ENCODE peak calls at places on chromosomes 16 and 17, in six cellular contexts. One of them, this sample, is unnamed.

GRCh38 chr17:78839762-78840529 is 668 bp downstream of the USP36 start:
- DNase-seq in H1: no peak
- DNase-seq in A549: peak
- DNase-seq in K562: peak
- DNase-seq in HepG2: peak
- DNase-seq in WTC11: no peak
- DNase-seq in this sample: peak

GRCh38 chr16:90057738-90058173 is 19.4 kb downstream of the PRDM7 start:
- DNase-seq in WTC11: no peak
- DNase-seq in K562: peak
- DNase-seq in H1: no peak
- DNase-seq in HepG2: peak
- DNase-seq in A549: no peak
- DNase-seq in this sample: no peak

GRCh38 chr16:71807905-71808592 is 585 bp downstream of the AP1G1 start:
- DNase-seq in A549: peak
- DNase-seq in H1: no peak
- DNase-seq in K562: peak
- DNase-seq in WTC11: no peak
- DNase-seq in HepG2: no peak
- DNase-seq in this sample: peak

GRCh38 chr17:28466521-28467048 is 6.9 kb upstream of the SLC13A2 start:
- DNase-seq in A549: no peak
- DNase-seq in WTC11: no peak
- DNase-seq in H1: no peak
- DNase-seq in HepG2: no peak
- DNase-seq in K562: peak
- DNase-seq in this sample: no peak

GRCh38 chr16:57507414-57508083 is 21.3 kb upstream of the DOK4 start:
- DNase-seq in WTC11: no peak
- DNase-seq in K562: no peak
- DNase-seq in HepG2: no peak
- DNase-seq in H1: no peak
- DNase-seq in A549: no peak
- DNase-seq in this sample: no peak

GRCh38 chr17:792277-792676 is 10.1 kb downstream of the MRM3 start:
- DNase-seq in H1: no peak
- DNase-seq in A549: peak
- DNase-seq in WTC11: no peak
- DNase-seq in K562: no peak
- DNase-seq in HepG2: no peak
- DNase-seq in this sample: no peak

GRCh38 chr16:7313170-7313569 is 19.5 kb upstream of the RBFOX1 start:
- DNase-seq in HepG2: peak
- DNase-seq in H1: no peak
- DNase-seq in A549: no peak
- DNase-seq in K562: peak
- DNase-seq in WTC11: no peak
- DNase-seq in this sample: no peak

GRCh38 chr16:67660564-67661028 is at the start of gene PARD6A:
- DNase-seq in K562: peak
- DNase-seq in HepG2: peak
- DNase-seq in WTC11: peak
- DNase-seq in A549: peak
- DNase-seq in H1: peak
- DNase-seq in this sample: peak

GRCh38 chr17:39173539-39174274 is 7.7 kb upstream of the ARL5C start:
- DNase-seq in WTC11: no peak
- DNase-seq in HepG2: no peak
- DNase-seq in A549: no peak
- DNase-seq in H1: no peak
- DNase-seq in K562: no peak
- DNase-seq in this sample: no peak

GRCh38 chr17:48927978-48928716 is 16.5 kb downstream of the SNF8 start:
- DNase-seq in WTC11: no peak
- DNase-seq in HepG2: no peak
- DNase-seq in H1: no peak
- DNase-seq in A549: no peak
- DNase-seq in K562: no peak
- DNase-seq in this sample: no peak

DNA sequence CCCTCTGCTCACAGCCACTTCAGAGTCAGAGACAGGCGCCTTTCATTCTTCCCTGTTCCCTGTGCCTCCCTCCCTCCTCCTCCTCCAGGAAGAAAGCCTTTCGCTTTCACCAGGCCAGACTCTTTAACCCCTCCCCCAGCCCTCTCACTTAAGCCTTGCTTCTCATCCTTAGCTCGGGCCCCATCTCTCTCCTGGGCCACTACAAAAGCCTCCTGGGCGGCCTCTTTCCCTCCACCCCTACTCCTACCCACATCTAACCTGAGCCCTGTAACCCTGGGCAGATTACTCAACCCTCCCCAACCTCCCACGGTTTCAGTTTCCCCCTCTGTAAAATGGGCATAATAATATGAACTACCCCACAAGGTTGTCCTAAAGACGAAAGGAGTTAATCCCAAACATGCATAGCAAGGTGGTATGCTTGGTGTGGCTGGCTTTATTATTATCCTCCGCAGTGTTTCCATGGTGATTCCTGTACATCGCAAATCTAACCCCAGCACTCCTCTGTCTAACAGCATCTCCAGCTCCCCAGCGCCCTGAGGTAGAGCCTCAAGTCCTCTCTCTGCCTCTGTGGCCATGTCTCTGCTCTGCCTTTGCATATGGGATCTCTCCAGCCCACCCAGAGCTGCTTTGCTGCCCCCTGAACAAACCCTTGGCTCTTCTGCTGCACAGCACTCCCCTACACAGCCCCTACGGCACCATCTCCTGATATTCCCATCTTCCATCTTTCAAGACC is 17.7 kb downstream of the PIMREG start:
- DNase-seq in A549: no peak
- DNase-seq in H1: no peak
- DNase-seq in K562: no peak
- DNase-seq in HepG2: no peak
- DNase-seq in WTC11: peak
- DNase-seq in this sample: no peak
- TF ChIP-seq MAX in A549: no peak
- TF ChIP-seq MAX in H1: no peak
- TF ChIP-seq MAX in K562: no peak
- TF ChIP-seq MAX in HepG2: no peak
- TF ChIP-seq MAX in WTC11: no peak
- TF ChIP-seq MAX in this sample: no peak

GRCh38 chr16:74623214-74623842 is 16.4 kb upstream of the GLG1 start:
- DNase-seq in WTC11: no peak
- DNase-seq in A549: peak
- DNase-seq in HepG2: peak
- DNase-seq in K562: peak
- DNase-seq in H1: no peak
- DNase-seq in this sample: peak
- TF ChIP-seq JUN in WTC11: no peak
- TF ChIP-seq JUN in A549: no peak
- TF ChIP-seq JUN in HepG2: no peak
- TF ChIP-seq JUN in K562: no peak
- TF ChIP-seq JUN in H1: no peak
- TF ChIP-seq JUN in this sample: no peak

GRCh38 chr16:9484436-9484835 is 393.0 kb downstream of the HAPSTR1 start:
- DNase-seq in K562: no peak
- DNase-seq in A549: no peak
- DNase-seq in H1: no peak
- DNase-seq in HepG2: no peak
- DNase-seq in WTC11: no peak
- DNase-seq in this sample: no peak
- TF ChIP-seq MAX in K562: no peak
- TF ChIP-seq MAX in A549: no peak
- TF ChIP-seq MAX in H1: no peak
- TF ChIP-seq MAX in HepG2: no peak
- TF ChIP-seq MAX in WTC11: no peak
- TF ChIP-seq MAX in this sample: no peak

GRCh38 chr17:18118633-18118975 is 10.0 kb downstream of the MYO15A start:
- DNase-seq in A549: no peak
- DNase-seq in K562: no peak
- DNase-seq in HepG2: no peak
- DNase-seq in WTC11: no peak
- DNase-seq in H1: no peak
- DNase-seq in this sample: no peak
- TF ChIP-seq JUN in A549: no peak
- TF ChIP-seq JUN in K562: no peak
- TF ChIP-seq JUN in HepG2: no peak
- TF ChIP-seq JUN in WTC11: no peak
- TF ChIP-seq JUN in H1: no peak
- TF ChIP-seq JUN in this sample: no peak

DNA sequence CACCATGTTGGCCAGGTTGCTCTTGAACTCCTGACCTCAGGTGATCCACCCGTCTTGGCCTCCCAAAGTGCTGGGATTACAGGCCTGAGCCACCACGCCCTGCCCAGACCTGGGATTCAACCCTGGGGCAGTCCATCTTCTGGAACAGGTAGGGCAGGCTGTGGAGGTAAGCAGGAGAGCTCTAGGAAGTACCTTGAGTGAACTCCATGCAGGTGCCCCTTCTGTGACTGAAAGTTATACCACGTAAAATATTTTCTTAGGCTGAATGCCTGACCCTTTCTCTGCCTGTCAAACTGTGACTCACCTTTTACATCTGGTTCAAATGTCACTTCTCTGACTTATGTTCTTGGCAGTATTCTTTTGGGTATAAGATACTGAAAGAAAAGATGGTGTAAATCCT is 86.7 kb upstream of the ELAC2 start:
- DNase-seq in HepG2: no peak
- DNase-seq in H1: no peak
- DNase-seq in K562: no peak
- DNase-seq in WTC11: no peak
- DNase-seq in A549: no peak
- DNase-seq in this sample: no peak
- TF ChIP-seq MAX in HepG2: no peak
- TF ChIP-seq MAX in H1: no peak
- TF ChIP-seq MAX in K562: no peak
- TF ChIP-seq MAX in WTC11: no peak
- TF ChIP-seq MAX in A549: no peak
- TF ChIP-seq MAX in this sample: no peak

DNA sequence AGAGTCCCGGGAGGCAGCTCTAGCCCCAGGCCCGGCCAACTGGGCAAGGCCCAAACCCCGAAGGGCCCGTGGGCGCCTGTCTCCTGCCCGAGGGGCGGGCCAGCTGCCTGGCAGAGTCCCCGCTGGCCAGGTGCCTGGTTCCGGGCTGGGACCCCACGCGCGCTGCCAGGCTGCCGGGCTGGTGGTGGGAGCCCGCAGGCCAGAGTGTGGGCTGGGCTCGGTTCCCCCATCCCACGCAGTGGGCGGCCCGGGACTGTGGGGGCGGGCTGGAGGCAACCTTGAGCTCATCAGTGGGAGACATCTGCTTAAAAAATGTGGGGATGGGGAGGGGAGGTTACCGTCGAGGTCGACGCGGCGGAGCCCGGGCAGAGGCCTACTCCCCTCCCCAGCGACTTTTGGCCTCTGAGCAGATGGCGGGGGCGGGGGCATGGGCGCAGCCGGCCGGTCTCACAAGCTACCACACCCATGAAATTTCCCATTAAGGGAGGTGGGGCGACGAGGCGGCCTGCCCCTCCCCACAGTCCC is 176.4 kb upstream of the GSE1 start:
- DNase-seq in WTC11: peak
- DNase-seq in H1: peak
- DNase-seq in HepG2: no peak
- DNase-seq in K562: peak
- DNase-seq in A549: no peak
- DNase-seq in this sample: no peak
- TF ChIP-seq JUN in WTC11: no peak
- TF ChIP-seq JUN in H1: no peak
- TF ChIP-seq JUN in HepG2: no peak
- TF ChIP-seq JUN in K562: no peak
- TF ChIP-seq JUN in A549: no peak
- TF ChIP-seq JUN in this sample: no peak

GRCh38 chr17:37744633-37744927 is 279 bp downstream of the HNF1B start:
- DNase-seq in HepG2: no peak
- DNase-seq in K562: no peak
- DNase-seq in A549: peak
- DNase-seq in WTC11: no peak
- DNase-seq in H1: no peak
- DNase-seq in this sample: no peak

GRCh38 chr17:37743875-37744632 is 805 bp downstream of the HNF1B start:
- DNase-seq in H1: no peak
- DNase-seq in WTC11: peak
- DNase-seq in A549: peak
- DNase-seq in HepG2: peak
- DNase-seq in K562: no peak
- DNase-seq in this sample: no peak

GRCh38 chr17:37746617-37747016 is 1.8 kb upstream of the HNF1B start:
- DNase-seq in WTC11: no peak
- DNase-seq in A549: no peak
- DNase-seq in HepG2: no peak
- DNase-seq in K562: no peak
- DNase-seq in H1: no peak
- DNase-seq in this sample: no peak

GRCh38 chr17:37745801-37746426 is 1.1 kb upstream of the HNF1B start:
- DNase-seq in A549: no peak
- DNase-seq in WTC11: no peak
- DNase-seq in HepG2: no peak
- DNase-seq in H1: no peak
- DNase-seq in K562: no peak
- DNase-seq in this sample: no peak

GRCh38 chr17:37744961-37745800 is at the start of gene HNF1B:
- DNase-seq in K562: no peak
- DNase-seq in WTC11: peak
- DNase-seq in HepG2: peak
- DNase-seq in H1: no peak
- DNase-seq in A549: peak
- DNase-seq in this sample: no peak
- TF ChIP-seq MAX in K562: no peak
- TF ChIP-seq MAX in WTC11: no peak
- TF ChIP-seq MAX in HepG2: peak
- TF ChIP-seq MAX in H1: no peak
- TF ChIP-seq MAX in A549: peak
- TF ChIP-seq MAX in this sample: no peak

This sample was measured in endothelial cell of umbilical vein.